ENCODE peak calls at places on chromosomes 4 and X, in six cellular contexts. N, K, T, W, J and X are unnamed samples. For H3K4me1, the result is how much of the 10 kb centered on the place peaks cover.

GRCh38 chr4:20444599-20445337 is 193.1 kb downstream of the SLIT2 start:
- DNase-seq in T (no peak), W (no peak), K (no peak), J (no peak), N (no peak), X (no peak)

GRCh38 chr4:10096201-10096975 is 20.2 kb downstream of the WDR1 start:
- DNase-seq in J (no peak), N (peak), W (peak), T (peak), K (peak), X (peak)

GRCh38 chr4:141473952-141474351 is 162.4 kb upstream of the IL15 start:
- DNase-seq in T (no peak), K (no peak), N (no peak), W (no peak), J (no peak), X (no peak)

GRCh38 chrX:111181883-111182400 is 86.0 kb downstream of the PAK3 start:
- DNase-seq in W (no peak), J (no peak), T (no peak), K (no peak), N (no peak), X (no peak)

GRCh38 chr4:336099-336892 is 1.3 kb upstream of the ZNF141 start:
- DNase-seq in J (peak), T (no peak), W (no peak), K (peak), N (no peak), X (peak)

GRCh38 chrX:154411322-154411980 is at the start of gene TAFAZZIN:
- DNase-seq in T (peak), J (peak), W (peak), N (peak), K (peak), X (peak)

GRCh38 chr4:7124643-7125442 is 57.0 kb upstream of the GRPEL1 start:
- DNase-seq in J (no peak), T (peak), N (peak), W (no peak), K (peak), X (peak)

GRCh38 chr4:127523369-127523768 is 109.4 kb upstream of the INTU start:
- DNase-seq in T (no peak), W (no peak), K (no peak), J (no peak), N (no peak), X (no peak)

GRCh38 chr4:101346562-101347266 is 612 bp downstream of the PPP3CA start:
- DNase-seq in N (peak), K (peak), T (peak), W (no peak), J (peak), X (peak)

GRCh38 chr4:101345271-101345595 is 2.1 kb downstream of the PPP3CA start:
- DNase-seq in J (no peak), N (no peak), T (peak), K (no peak), W (peak), X (no peak)

GRCh38 chr4:101345596-101346311 is 1.6 kb downstream of the PPP3CA start:
- DNase-seq in K (peak), N (peak), W (peak), J (peak), T (peak), X (peak)

GRCh38 chr4:101347267-101347556 is at the start of gene PPP3CA:
- DNase-seq in K (no peak), J (peak), N (no peak), T (no peak), W (no peak), X (no peak)

GRCh38 chr4:101346312-101346561 is 1.1 kb downstream of the PPP3CA start:
- DNase-seq in T (no peak), K (no peak), J (no peak), N (no peak), W (peak), X (peak)
- H3K4me1 ChIP-seq in T (under half), K (under half), J (under half), N (under half), W (under half), X (under half)

GRCh38 chr4:8200302-8200975 is 1.3 kb downstream of the SH3TC1 start:
- DNase-seq in W (peak), T (peak), J (no peak), N (peak), K (peak), X (peak)
- H3K4me1 ChIP-seq in W (half or more), T (under half), J (under half), N (under half), K (under half), X (half or more)

DNA sequence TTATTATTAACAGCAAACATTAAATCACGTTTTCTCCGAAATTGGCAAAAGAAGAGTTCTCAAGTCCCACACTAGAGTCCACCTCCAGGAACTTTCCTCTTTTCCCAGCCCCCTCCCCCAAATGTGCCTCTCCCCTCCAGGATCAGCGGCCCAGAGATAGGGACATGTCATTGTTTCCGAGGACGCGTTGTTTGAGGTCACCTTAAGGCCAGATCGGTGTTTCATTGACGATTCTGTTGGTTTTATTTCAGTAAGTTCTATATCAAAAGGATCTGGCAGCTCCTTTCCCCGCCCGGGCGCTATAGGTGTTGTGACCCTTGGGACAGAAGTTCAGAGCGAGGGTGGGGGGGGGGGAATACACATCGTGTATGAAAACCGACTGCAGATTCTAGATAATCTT is 938 bp upstream of the MSX1 start:
- DNase-seq in N (no peak), J (no peak), T (no peak), W (no peak), K (no peak), X (no peak)
- H3K4me1 ChIP-seq in N (under half), J (under half), T (under half), W (half or more), K (under half), X (under half)

GRCh38 chr4:184473265-184473514 is 1.2 kb downstream of the IRF2 start:
- DNase-seq in N (no peak), K (no peak), J (no peak), T (no peak), W (peak), X (no peak)
- H3K4me1 ChIP-seq in N (under half), K (under half), J (under half), T (under half), W (half or more), X (under half)

GRCh38 chr4:68038272-68038671 is 75.0 kb upstream of the TMPRSS11A start:
- DNase-seq in T (no peak), W (no peak), N (no peak), J (no peak), K (no peak), X (no peak)
- H3K4me1 ChIP-seq in T (under half), W (under half), N (under half), J (under half), K (under half), X (under half)

GRCh38 chrX:13689519-13690211 is 737 bp downstream of the RAB9A start:
- DNase-seq in K (peak), N (no peak), J (peak), T (no peak), W (no peak), X (no peak)
- H3K4me1 ChIP-seq in K (under half), N (under half), J (under half), T (under half), W (half or more), X (under half)

GRCh38 chr4:184849184-184849583 is 23.4 kb upstream of the ACSL1 start:
- DNase-seq in J (no peak), K (no peak), T (no peak), W (no peak), N (no peak), X (no peak)
- H3K4me1 ChIP-seq in J (under half), K (under half), T (under half), W (under half), N (under half), X (under half)

GRCh38 chr4:54228064-54228527 is 997 bp upstream of the PDGFRA start:
- DNase-seq in W (no peak), K (peak), N (peak), T (no peak), J (peak), X (peak)
- H3K4me1 ChIP-seq in W (under half), K (under half), N (under half), T (under half), J (under half), X (under half)

GRCh38 chr4:45094676-45095075 is 368.3 kb upstream of the GNPDA2 start:
- DNase-seq in J (no peak), N (no peak), K (no peak), T (no peak), W (no peak), X (no peak)

GRCh38 chr4:45100936-45101818 is 374.8 kb upstream of the GNPDA2 start:
- DNase-seq in K (no peak), J (peak), T (no peak), N (no peak), W (no peak), X (no peak)

GRCh38 chr4:45102716-45103115 is 376.4 kb upstream of the GNPDA2 start:
- DNase-seq in W (no peak), N (no peak), K (no peak), T (no peak), J (no peak), X (no peak)

GRCh38 chr4:45099471-45099870 is 373.1 kb upstream of the GNPDA2 start:
- DNase-seq in K (no peak), J (no peak), N (no peak), W (no peak), T (no peak), X (no peak)
- H3K4me1 ChIP-seq in K (under half), J (under half), N (under half), W (under half), T (under half), X (under half)

DNA sequence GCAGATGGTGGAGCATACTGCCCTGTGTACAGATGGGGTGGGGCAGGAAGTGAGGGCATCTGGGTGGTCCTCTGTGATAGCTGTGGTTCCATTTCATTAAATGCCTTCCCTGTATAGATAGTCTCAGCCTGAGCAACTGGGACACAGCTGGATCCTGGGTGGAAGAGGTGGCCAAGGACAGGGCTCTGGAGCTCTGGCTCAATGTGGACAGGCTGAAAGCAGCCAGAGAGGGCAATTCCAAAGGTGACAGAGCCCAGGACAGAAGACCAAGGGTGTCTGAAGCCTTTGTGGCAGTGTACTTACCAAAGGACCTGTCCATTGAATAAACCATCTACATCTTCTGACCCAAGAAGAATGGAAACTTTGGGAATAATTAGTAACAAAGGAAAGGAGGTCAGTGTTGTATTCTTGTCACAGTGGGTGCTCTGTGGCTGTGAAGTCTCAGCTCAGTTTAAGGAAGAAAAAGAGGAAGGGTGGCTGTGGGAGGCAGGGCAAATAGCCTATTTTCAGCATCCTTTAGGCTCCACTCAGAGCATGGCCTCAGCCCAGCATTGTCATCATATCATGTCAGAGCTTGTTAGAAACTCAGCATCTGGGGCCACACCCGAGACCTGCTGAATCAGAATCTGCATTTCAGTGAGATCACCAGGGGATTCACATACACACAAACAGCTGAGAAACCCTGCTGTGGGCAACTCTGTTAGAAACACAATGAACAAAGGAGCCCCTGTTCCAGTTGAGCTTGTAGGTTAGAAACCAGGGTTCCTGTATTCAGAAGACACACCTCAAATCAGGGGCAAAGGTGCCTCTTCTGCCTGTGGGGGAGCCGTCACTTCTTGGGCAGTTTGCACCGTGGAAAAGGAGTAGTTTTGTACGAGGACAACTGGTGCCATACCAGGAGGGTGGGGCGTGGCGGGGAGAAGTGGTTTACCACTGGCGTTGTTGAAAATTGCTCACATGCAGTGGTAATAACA is 168.6 kb downstream of the PTTG2 start:
- DNase-seq in W (peak), T (peak), J (no peak), N (no peak), K (no peak), X (no peak)
- H3K4me1 ChIP-seq in W (half or more), T (under half), J (under half), N (under half), K (under half), X (under half)